ENCODE peak calls at places on chromosomes 6 and 20, in eight cellular contexts. V is stimulated activated naive CD4-positive, alpha-beta T cell; K is CD4-positive, alpha-beta T cell; L is spleen; Z is GM04504; J is germinal center; B is progenitor cell of endocrine pancreas; R is T-helper 1 cell. E is an unnamed sample.

GRCh38 chr6:53857318-53858094 is 62.7 kb downstream of the LRRC1 start:
- DNase-seq in B (no peak), V (no peak), Z (no peak), L (no peak), K (no peak), R (no peak), J (no peak), E (no peak)

GRCh38 chr6:30767158-30767943 is 23.0 kb upstream of the IER3 start:
- DNase-seq in R (no peak), L (no peak), V (no peak), K (no peak), B (no peak), Z (no peak), J (no peak), E (no peak)

GRCh38 chr6:30922447-30922852 is 8.4 kb downstream of the VARS2 start:
- DNase-seq in K (no peak), V (no peak), L (no peak), J (no peak), R (no peak), Z (no peak), B (no peak), E (no peak)

GRCh38 chr20:49276201-49276894 is 1.5 kb downstream of the ZNFX1 start:
- DNase-seq in V (peak), Z (no peak), B (no peak), K (peak), R (peak), L (no peak), J (peak), E (no peak)

GRCh38 chr6:24933868-24934401 is 1.8 kb downstream of the RIPOR2 start:
- DNase-seq in V (peak), R (peak), J (no peak), B (no peak), K (peak), L (peak), Z (no peak), E (no peak)

GRCh38 chr6:41759905-41760579 is 12.8 kb upstream of the PGC start:
- DNase-seq in J (no peak), K (no peak), Z (no peak), B (no peak), L (no peak), R (no peak), V (no peak), E (no peak)

GRCh38 chr6:149147939-149148718 is 169.4 kb upstream of the TAB2 start:
- DNase-seq in Z (no peak), B (no peak), R (no peak), J (no peak), V (no peak), L (no peak), K (no peak), E (no peak)

GRCh38 chr6:34021839-34022190 is 124.1 kb downstream of the GRM4 start:
- DNase-seq in L (no peak), R (no peak), V (no peak), K (no peak), J (no peak), Z (no peak), B (no peak), E (no peak)

GRCh38 chr20:4891364-4891763 is 109.9 kb downstream of the SLC23A2 start:
- DNase-seq in J (no peak), K (no peak), L (no peak), R (no peak), Z (no peak), V (no peak), B (no peak), E (no peak)

GRCh38 chr6:28090902-28091586 is 10.7 kb downstream of the ZNF165 start:
- DNase-seq in R (no peak), V (no peak), B (no peak), L (no peak), J (no peak), Z (no peak), K (no peak), E (no peak)

GRCh38 chr6:137387365-137387764 is 106.8 kb downstream of the OLIG3 start:
- DNase-seq in L (no peak), R (no peak), V (no peak), K (no peak), J (no peak), B (no peak), Z (no peak), E (no peak)

GRCh38 chr6:154783229-154783628 is 50.0 kb downstream of the SCAF8 start:
- DNase-seq in K (no peak), V (no peak), R (no peak), L (no peak), B (no peak), J (no peak), Z (no peak), E (no peak)

GRCh38 chr6:37765182-37765780 is 54.2 kb upstream of the ZFAND3 start:
- DNase-seq in L (no peak), Z (no peak), J (no peak), B (no peak), R (no peak), V (no peak), K (no peak), E (no peak)

GRCh38 chr6:111625511-111626331 is 20.0 kb upstream of the TRAF3IP2 start:
- DNase-seq in J (no peak), L (no peak), B (no peak), V (no peak), R (no peak), K (no peak), Z (no peak), E (no peak)

GRCh38 chr6:103872683-103873082 is 987.0 kb downstream of the HACE1 start:
- DNase-seq in K (no peak), J (no peak), V (no peak), R (no peak), Z (no peak), B (no peak), L (no peak), E (no peak)

GRCh38 chr6:146860583-146860982 is 261.8 kb downstream of the ADGB start:
- DNase-seq in L (no peak), Z (no peak), R (no peak), J (no peak), V (no peak), B (no peak), K (no peak), E (no peak)

GRCh38 chr6:133724726-133725125 is 164.2 kb upstream of the TCF21 start:
- DNase-seq in L (no peak), V (no peak), R (no peak), B (no peak), J (no peak), K (no peak), Z (no peak), E (no peak)

GRCh38 chr6:118677193-118677592 is 25.8 kb upstream of the CEP85L start:
- DNase-seq in J (no peak), L (no peak), R (no peak), V (no peak), Z (no peak), K (no peak), B (no peak), E (no peak)

GRCh38 chr6:132730560-132730959 is 16.7 kb upstream of the VNN1 start:
- DNase-seq in V (no peak), L (no peak), Z (no peak), J (no peak), K (no peak), R (no peak), B (no peak), E (no peak)

GRCh38 chr20:6533321-6533720 is 234.2 kb upstream of the BMP2 start:
- DNase-seq in K (no peak), B (no peak), R (no peak), V (no peak), Z (peak), J (no peak), L (no peak), E (peak)

GRCh38 chr6:37006793-37007339 is 1.4 kb downstream of the FGD2 start:
- DNase-seq in V (no peak), K (no peak), R (no peak), Z (no peak), B (no peak), L (no peak), J (no peak), E (peak)

GRCh38 chr6:18386302-18386976 is 711 bp upstream of the RNF144B start:
- DNase-seq in R (no peak), J (no peak), L (no peak), Z (no peak), B (no peak), V (no peak), K (no peak), E (peak)

GRCh38 chr6:72913797-72914196 is 291.9 kb downstream of the KCNQ5 start:
- DNase-seq in J (no peak), B (no peak), R (no peak), V (no peak), Z (no peak), K (no peak), L (no peak), E (no peak)

GRCh38 chr20:18019068-18019467 is 38.6 kb downstream of the OVOL2 start:
- DNase-seq in B (no peak), V (no peak), R (no peak), L (peak), J (peak), Z (no peak), K (no peak), E (no peak)

E was measured in GM04503.